ENCODE peak calls at places on chromosomes 7 and 10, in eight cellular contexts. C is AG04450; R is GM23248; X is cardiac fibroblast; S is psoas muscle; J is effector memory CD4-positive, alpha-beta T cell; A is left ventricle myocardium inferior; M is H7. I is an unnamed sample.

GRCh38 chr7:99473315-99473596 is 566 bp downstream of the ZNF789 start:
- DNase-seq in C (peak), R (peak), X (peak), S (no peak), J (no peak), A (no peak), M (peak), I (no peak)

GRCh38 chr10:115432188-115432819 is 339.1 kb downstream of the ATRNL1 start:
- DNase-seq in C (no peak), R (peak), X (peak), S (no peak), J (no peak), A (no peak), M (no peak), I (no peak)

GRCh38 chr10:44921061-44921460 is 9.9 kb downstream of the TMEM72 start:
- DNase-seq in C (no peak), R (no peak), X (no peak), S (no peak), J (no peak), A (no peak), M (no peak), I (no peak)

GRCh38 chr10:1809139-1809755 is 71.9 kb upstream of the ADARB2 start:
- DNase-seq in C (no peak), R (no peak), X (no peak), S (no peak), J (no peak), A (no peak), M (peak), I (no peak)

GRCh38 chr10:46223064-46223480 is 63.7 kb upstream of the ANTXRL start:
- DNase-seq in C (no peak), R (no peak), X (no peak), S (no peak), J (no peak), A (no peak), M (no peak), I (no peak)

GRCh38 chr10:110357252-110357780 is 52.6 kb upstream of the SMNDC1 start:
- DNase-seq in C (peak), R (peak), X (peak), S (no peak), J (peak), A (no peak), M (no peak), I (peak)

GRCh38 chr10:130930821-130931220 is 380.7 kb downstream of the TCERG1L start:
- DNase-seq in C (no peak), R (no peak), X (no peak), S (no peak), J (no peak), A (no peak), M (no peak), I (no peak)

GRCh38 chr7:611281-611810 is 91.7 kb upstream of the PDGFA start:
- DNase-seq in C (no peak), R (no peak), X (no peak), S (no peak), J (no peak), A (no peak), M (no peak), I (no peak)

GRCh38 chr10:11262210-11263038 is 244.8 kb downstream of the CELF2 start:
- DNase-seq in C (no peak), R (no peak), X (no peak), S (no peak), J (no peak), A (no peak), M (no peak), I (no peak)

GRCh38 chr7:67692425-67692824 is 695.8 kb downstream of the TYW1 start:
- DNase-seq in C (no peak), R (no peak), X (no peak), S (no peak), J (no peak), A (no peak), M (no peak), I (no peak)

GRCh38 chr10:3848768-3849643 is 64.0 kb upstream of the KLF6 start:
- DNase-seq in C (no peak), R (peak), X (peak), S (no peak), J (no peak), A (no peak), M (no peak), I (no peak)

GRCh38 chr10:86160890-86161585 is 205.6 kb downstream of the GRID1 start:
- DNase-seq in C (no peak), R (no peak), X (no peak), S (no peak), J (no peak), A (no peak), M (no peak), I (no peak)

GRCh38 chr10:107542607-107543006 is 378.1 kb upstream of the SORCS1 start:
- DNase-seq in C (no peak), R (no peak), X (no peak), S (no peak), J (no peak), A (no peak), M (no peak), I (no peak)

GRCh38 chr7:151711906-151712771 is 164.8 kb downstream of the PRKAG2 start:
- DNase-seq in C (no peak), R (no peak), X (no peak), S (no peak), J (no peak), A (peak), M (no peak), I (no peak)

GRCh38 chr10:63700209-63700934 is 179.2 kb downstream of the REEP3 start:
- DNase-seq in C (peak), R (peak), X (peak), S (peak), J (no peak), A (no peak), M (no peak), I (peak)

GRCh38 chr10:61554925-61555324 is 101.7 kb upstream of the TMEM26 start:
- DNase-seq in C (no peak), R (no peak), X (peak), S (no peak), J (no peak), A (no peak), M (no peak), I (no peak)

GRCh38 chr10:123891147-123892011 is at the start of gene CPXM2:
- DNase-seq in C (no peak), R (peak), X (no peak), S (peak), J (no peak), A (no peak), M (peak), I (no peak)

GRCh38 chr7:4727914-4728705 is 46.0 kb downstream of the FOXK1 start:
- DNase-seq in C (no peak), R (no peak), X (no peak), S (no peak), J (no peak), A (no peak), M (no peak), I (no peak)

GRCh38 chr10:12928571-12928970 is 72.9 kb downstream of the CCDC3 start:
- DNase-seq in C (no peak), R (no peak), X (no peak), S (no peak), J (no peak), A (no peak), M (no peak), I (no peak)

GRCh38 chr10:124001391-124002260 is 91.8 kb downstream of the CHST15 start:
- DNase-seq in C (no peak), R (no peak), X (no peak), S (no peak), J (no peak), A (no peak), M (peak), I (no peak)

GRCh38 chr10:43138757-43139241 is 554 bp downstream of the CSGALNACT2 start:
- DNase-seq in C (no peak), R (peak), X (peak), S (no peak), J (peak), A (no peak), M (peak), I (no peak)

GRCh38 chr10:14009315-14010082 is 321.2 kb downstream of the FRMD4A start:
- DNase-seq in C (peak), R (peak), X (peak), S (no peak), J (peak), A (no peak), M (no peak), I (no peak)

GRCh38 chr7:68573271-68574000 is 1024.8 kb upstream of the AUTS2 start:
- DNase-seq in C (no peak), R (no peak), X (no peak), S (no peak), J (no peak), A (no peak), M (no peak), I (no peak)

GRCh38 chr10:131692686-131693334 is 208.0 kb upstream of the PPP2R2D start:
- DNase-seq in C (no peak), R (no peak), X (no peak), S (no peak), J (no peak), A (no peak), M (no peak), I (no peak)

GRCh38 chr10:121293121-121293520 is 305.1 kb downstream of the FGFR2 start:
- DNase-seq in C (no peak), R (no peak), X (no peak), S (no peak), J (no peak), A (no peak), M (no peak), I (no peak)

GRCh38 chr7:2060701-2061100 is 172.0 kb downstream of the MAD1L1 start:
- DNase-seq in C (peak), R (peak), X (peak), S (no peak), J (no peak), A (no peak), M (no peak), I (no peak)

GRCh38 chr7:115410427-115410805 is 488.5 kb downstream of the MDFIC start:
- DNase-seq in C (no peak), R (no peak), X (no peak), S (no peak), J (no peak), A (no peak), M (no peak), I (no peak)

GRCh38 chr10:96772239-96772638 is 51.9 kb upstream of the PIK3AP1 start:
- DNase-seq in C (no peak), R (no peak), X (no peak), S (no peak), J (no peak), A (no peak), M (no peak), I (no peak)
- H3K4me3 ChIP-seq in C (no peak), R (no peak), X (no peak), S (no peak), J (no peak), A (no peak), M (no peak), I (no peak)

DNA sequence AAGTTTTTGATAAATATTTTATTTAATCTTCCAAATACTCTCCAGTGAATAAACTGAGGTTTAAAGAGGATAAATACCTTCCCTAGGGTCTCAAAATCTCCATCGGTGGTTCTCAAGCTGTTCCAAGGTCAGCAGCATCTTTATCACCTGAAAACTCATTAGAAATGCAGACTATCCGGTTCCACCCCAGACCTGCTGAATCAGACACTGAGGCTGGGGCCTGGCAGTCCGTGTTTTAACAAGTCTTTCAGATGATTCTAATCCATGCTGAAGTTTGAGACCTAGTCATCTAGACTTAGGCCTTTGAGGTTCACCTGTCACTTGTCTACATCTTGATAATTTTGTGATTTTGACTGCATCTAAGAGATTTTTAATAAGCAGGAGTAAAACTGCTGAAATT is 37.5 kb downstream of the PLEKHA8 start:
- DNase-seq in C (no peak), R (no peak), X (no peak), S (no peak), J (no peak), A (no peak), M (no peak), I (no peak)
- H3K4me3 ChIP-seq in C (no peak), R (no peak), X (no peak), S (no peak), J (no peak), A (no peak), M (no peak), I (no peak)

GRCh38 chr7:50650057-50650664 is 85.0 kb upstream of the DDC start:
- DNase-seq in C (no peak), R (no peak), X (no peak), S (no peak), J (no peak), A (no peak), M (no peak), I (no peak)

GRCh38 chr7:50649259-50649885 is 84.2 kb upstream of the DDC start:
- DNase-seq in C (no peak), R (no peak), X (no peak), S (no peak), J (no peak), A (no peak), M (no peak), I (no peak)

GRCh38 chr7:50653116-50653854 is 88.1 kb upstream of the DDC start:
- DNase-seq in C (no peak), R (peak), X (peak), S (peak), J (no peak), A (peak), M (no peak), I (peak)

GRCh38 chr7:50652400-50653115 is 87.4 kb upstream of the DDC start:
- DNase-seq in C (no peak), R (no peak), X (no peak), S (no peak), J (no peak), A (no peak), M (no peak), I (no peak)

GRCh38 chr7:50651227-50651989 is 86.2 kb upstream of the DDC start:
- DNase-seq in C (no peak), R (peak), X (peak), S (no peak), J (no peak), A (no peak), M (no peak), I (no peak)
- H3K4me3 ChIP-seq in C (no peak), R (no peak), X (no peak), S (no peak), J (no peak), A (no peak), M (no peak), I (no peak)

GRCh38 chr10:93300518-93300917 is 181.6 kb downstream of the MYOF start:
- DNase-seq in C (no peak), R (no peak), X (no peak), S (no peak), J (no peak), A (no peak), M (no peak), I (no peak)
- H3K4me3 ChIP-seq in C (no peak), R (no peak), X (no peak), S (no peak), J (no peak), A (no peak), M (no peak), I (no peak)

DNA sequence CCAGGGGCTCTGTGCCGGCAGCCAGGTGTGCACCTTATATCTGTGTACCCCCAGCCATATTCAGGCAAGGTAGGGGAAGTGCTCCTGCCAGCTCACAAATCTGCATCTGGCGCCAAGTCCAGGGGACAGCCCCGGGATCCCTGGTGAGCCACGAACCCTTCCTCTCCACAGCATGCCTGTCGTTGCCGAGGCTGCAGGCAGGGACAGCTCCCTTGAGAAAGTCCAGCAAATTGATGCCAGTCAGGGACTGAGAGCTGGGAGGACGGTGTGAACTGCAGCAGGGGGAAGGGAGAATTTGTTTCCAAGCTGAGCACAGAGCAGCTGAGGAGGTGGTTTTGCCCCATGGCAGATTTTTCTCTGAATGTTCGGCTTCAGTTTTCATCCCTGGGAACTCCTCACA is 919 bp downstream of the PLA2G12B start:
- DNase-seq in C (no peak), R (no peak), X (no peak), S (no peak), J (no peak), A (no peak), M (peak), I (no peak)
- H3K4me3 ChIP-seq in C (no peak), R (no peak), X (no peak), S (no peak), J (no peak), A (no peak), M (no peak), I (no peak)